ENCODE peak calls at places on chromosomes 4 and X, in ten cellular contexts. M is smooth muscle cell of the brain vasculature, A is HT1080, T is T-helper 22 cell, Q is neural crest cell, Z is iris pigment epithelial cell, O is WTC11, Y is NCI-H146, N is COR-L47, X is amygdala. K is an unnamed sample.

GRCh38 chrX:63922221-63922620 is 137.2 kb upstream of the ARHGEF9 start:
- DNase-seq in M (no peak), A (peak; percentile 46), T (no peak), Q (no peak), Z (no peak), O (no peak), Y (no peak), N (no peak), X (no peak), K (no peak)

GRCh38 chrX:48919947-48920712 is 1.3 kb upstream of the PIM2 start:
- DNase-seq in M (no peak), A (no peak), T (no peak), Q (no peak), Z (no peak), O (no peak), Y (no peak), N (no peak), X (no peak), K (no peak)

GRCh38 chr4:8847331-8847730 is 24.3 kb downstream of the HMX1 start:
- DNase-seq in M (no peak), A (no peak), T (no peak), Q (no peak), Z (no peak), O (no peak), Y (no peak), N (no peak), X (no peak), K (no peak)

GRCh38 chr4:6467600-6467999 is 4.8 kb downstream of the PPP2R2C start:
- DNase-seq in M (no peak), A (no peak), T (no peak), Q (no peak), Z (no peak), O (no peak), Y (no peak), N (no peak), X (no peak), K (no peak)

GRCh38 chr4:174193438-174194015 is 89.9 kb downstream of the FBXO8 start:
- DNase-seq in M (no peak), A (peak; percentile 37), T (no peak), Q (no peak), Z (no peak), O (no peak), Y (no peak), N (no peak), X (no peak), K (no peak)

GRCh38 chr4:56764775-56765174 is 56.7 kb downstream of the SPINK2 start:
- DNase-seq in M (no peak), A (peak; percentile 62), T (no peak), Q (no peak), Z (peak; percentile 72), O (no peak), Y (no peak), N (no peak), X (no peak), K (no peak)

GRCh38 chrX:13064599-13065143 is 20.3 kb upstream of the FAM9C start:
- DNase-seq in M (peak; percentile 46), A (no peak), T (no peak), Q (no peak), Z (peak; percentile 88), O (no peak), Y (no peak), N (no peak), X (no peak), K (no peak)

GRCh38 chr4:154559141-154559841 is 3.5 kb upstream of the FGB start:
- DNase-seq in M (peak; percentile 10), A (peak; percentile 72), T (no peak), Q (no peak), Z (peak; percentile 83), O (peak; percentile 17), Y (peak; percentile 15), N (peak; percentile 9), X (no peak), K (peak; percentile 24)

GRCh38 chr4:166198041-166198440 is 325.0 kb downstream of the TLL1 start:
- DNase-seq in M (no peak), A (no peak), T (no peak), Q (no peak), Z (no peak), O (no peak), Y (no peak), N (no peak), X (no peak), K (no peak)

GRCh38 chrX:107483976-107484726 is 34.7 kb downstream of the FRMPD3 start:
- DNase-seq in M (no peak), A (no peak), T (no peak), Q (peak; percentile 13), Z (no peak), O (peak; percentile 14), Y (no peak), N (no peak), X (no peak), K (no peak)

K was measured in Panc1.